ENCODE peak calls at places on chromosome 5, in ten cellular contexts. F is nephron progenitor cell, U is IMR-90, Y is AG04450, K is mesothelial cell of epicardium, W is type B pancreatic cell, V is B cell, R is transverse colon, I is fibroblast of villous mesenchyme, N is A549. M is an unnamed sample.
A peak's percentile ranks its signal among the peaks of the same experiment; 100 is the strongest.

GRCh38 chr5:72166070-72166979 is 59.0 kb downstream of the MAP1B start:
- DNase-seq in N (no peak), V (no peak), W (no peak), F (no peak), K (peak; percentile 74), R (no peak), U (peak; percentile 51), I (peak; percentile 69), Y (no peak), M (no peak)

GRCh38 chr5:87404359-87404758 is 8.4 kb downstream of the CCNH start:
- DNase-seq in U (no peak), K (no peak), F (no peak), I (no peak), Y (no peak), N (no peak), W (no peak), V (no peak), R (no peak), M (no peak)

GRCh38 chr5:174338204-174339010 is 292.9 kb downstream of the NSG2 start:
- DNase-seq in I (no peak), Y (no peak), K (peak; percentile 57), R (no peak), W (no peak), F (no peak), U (no peak), V (no peak), N (no peak), M (no peak)

GRCh38 chr5:170651902-170652301 is 131.6 kb upstream of the GABRP start:
- DNase-seq in N (no peak), F (no peak), U (no peak), K (peak; percentile 9), W (no peak), I (no peak), V (no peak), Y (no peak), R (no peak), M (no peak)

GRCh38 chr5:143161893-143162520 is 241.5 kb downstream of the NR3C1 start:
- DNase-seq in K (no peak), F (no peak), N (no peak), R (peak; percentile 26), I (peak; percentile 91), W (no peak), V (no peak), Y (no peak), U (peak; percentile 89), M (no peak)

GRCh38 chr5:131305906-131306305 is 42.1 kb downstream of the CDC42SE2 start:
- DNase-seq in W (no peak), R (no peak), F (no peak), U (peak; percentile 64), K (no peak), I (peak; percentile 81), N (no peak), Y (no peak), V (no peak), M (no peak)

GRCh38 chr5:61790678-61791077 is 458.6 kb downstream of the ZSWIM6 start:
- DNase-seq in N (no peak), R (peak; percentile 44), V (no peak), U (no peak), K (no peak), F (no peak), W (no peak), Y (no peak), I (no peak), M (peak; percentile 15)

GRCh38 chr5:145025775-145026174 is 809.4 kb downstream of the PRELID2 start:
- DNase-seq in F (no peak), I (no peak), W (no peak), N (no peak), U (no peak), Y (no peak), R (no peak), V (no peak), K (no peak), M (no peak)

GRCh38 chr5:107303163-107303562 is 367.6 kb downstream of the EFNA5 start:
- DNase-seq in K (no peak), F (no peak), N (no peak), U (no peak), W (no peak), R (no peak), V (no peak), I (no peak), Y (no peak), M (no peak)

GRCh38 chr5:41508186-41508585 is 2.2 kb downstream of the PLCXD3 start:
- DNase-seq in N (no peak), R (no peak), I (no peak), U (no peak), F (no peak), K (no peak), V (no peak), W (no peak), Y (no peak), M (no peak)

GRCh38 chr5:160230686-160231527 is 1.6 kb downstream of the FABP6 start:
- DNase-seq in F (no peak), I (no peak), R (no peak), N (no peak), V (no peak), Y (no peak), W (no peak), U (peak; percentile 80), K (no peak), M (peak; percentile 53)

GRCh38 chr5:135232958-135233357 is 166.1 kb downstream of the MACROH2A1 start:
- DNase-seq in Y (no peak), N (no peak), K (no peak), U (no peak), R (no peak), F (no peak), V (no peak), I (no peak), W (no peak), M (no peak)

GRCh38 chr5:178083942-178084341 is 29.4 kb upstream of the N4BP3 start:
- DNase-seq in U (no peak), K (no peak), Y (no peak), F (no peak), V (no peak), R (no peak), N (no peak), I (no peak), W (no peak), M (no peak)

GRCh38 chr5:151285683-151286082 is 17.9 kb downstream of the SLC36A3 start:
- DNase-seq in W (no peak), K (no peak), Y (no peak), R (no peak), F (no peak), N (no peak), U (no peak), I (no peak), V (no peak), M (no peak)

GRCh38 chr5:151281001-151281639 is 22.4 kb downstream of the SLC36A3 start:
- DNase-seq in N (no peak), I (no peak), U (no peak), W (no peak), R (no peak), K (no peak), V (no peak), F (no peak), Y (no peak), M (no peak)

GRCh38 chr5:151283120-151283825 is 20.3 kb downstream of the SLC36A3 start:
- DNase-seq in F (no peak), Y (no peak), V (no peak), I (no peak), W (no peak), K (no peak), U (no peak), R (no peak), N (no peak), M (no peak)

GRCh38 chr5:151286246-151286645 is 17.3 kb downstream of the SLC36A3 start:
- DNase-seq in R (no peak), U (no peak), K (no peak), I (no peak), N (no peak), V (no peak), W (no peak), F (no peak), Y (no peak), M (no peak)

GRCh38 chr5:151284392-151284967 is 19.1 kb downstream of the SLC36A3 start:
- DNase-seq in K (no peak), N (no peak), I (no peak), W (no peak), F (no peak), R (no peak), U (no peak), V (no peak), Y (no peak), M (peak; percentile 16)
- TF ChIP-seq CTCF in K (no peak), N (no peak), I (peak; percentile 28), W (peak; percentile 40), F (no peak), R (no peak), U (peak; percentile 7), V (peak; percentile 32), Y (no peak), M (peak; percentile 29)

GRCh38 chr5:77015938-77016569 is 14.2 kb upstream of the AGGF1 start:
- DNase-seq in U (peak; percentile 69), K (no peak), V (no peak), N (no peak), I (peak; percentile 68), Y (peak; percentile 23), R (no peak), W (no peak), F (no peak), M (no peak)
- TF ChIP-seq CTCF in U (peak; percentile 43), K (peak; percentile 42), V (no peak), N (peak; percentile 64), I (peak; percentile 48), Y (peak; percentile 47), R (peak; percentile 24), W (peak; percentile 58), F (peak; percentile 25), M (peak; percentile 10)

GRCh38 chr5:2856206-2856605 is 104.7 kb upstream of the IRX2 start:
- DNase-seq in N (no peak), U (no peak), R (no peak), V (no peak), K (no peak), W (no peak), I (no peak), Y (no peak), F (no peak), M (no peak)
- TF ChIP-seq CTCF in N (no peak), U (no peak), R (no peak), V (no peak), K (no peak), W (no peak), I (no peak), Y (no peak), F (no peak), M (no peak)

GRCh38 chr5:15285901-15286583 is 213.9 kb upstream of the FBXL7 start:
- DNase-seq in R (no peak), I (peak; percentile 37), N (no peak), U (peak; percentile 85), F (no peak), K (no peak), Y (peak; percentile 26), W (no peak), V (no peak), M (no peak)

GRCh38 chr5:15286659-15287058 is 213.3 kb upstream of the FBXL7 start:
- DNase-seq in I (no peak), U (no peak), V (no peak), Y (no peak), R (no peak), N (no peak), W (no peak), F (no peak), K (no peak), M (no peak)

DNA sequence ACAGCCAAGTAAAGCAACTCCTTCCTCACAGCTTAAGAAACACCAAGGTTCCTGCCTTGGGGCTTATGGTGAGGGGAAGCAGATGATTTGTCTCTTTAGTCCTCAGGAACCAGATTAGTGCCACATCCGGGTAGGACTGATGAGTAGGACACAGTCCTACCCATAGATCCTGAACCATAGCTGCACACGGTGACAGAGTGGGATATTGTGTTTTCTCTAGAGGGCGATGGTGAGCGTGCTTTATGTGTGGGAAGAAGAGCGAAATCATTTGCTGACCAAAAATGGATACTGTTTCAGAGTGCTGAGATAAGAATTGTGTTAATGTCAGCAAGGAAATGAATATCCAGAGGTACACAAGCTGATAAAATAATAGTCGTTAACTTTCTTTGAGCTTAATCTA is 209.0 kb upstream of the FBXL7 start:
- DNase-seq in V (no peak), K (no peak), F (no peak), U (no peak), R (no peak), W (no peak), Y (no peak), N (no peak), I (no peak), M (no peak)
- TF ChIP-seq CTCF in V (no peak), K (no peak), F (no peak), U (no peak), R (no peak), W (no peak), Y (no peak), N (no peak), I (no peak), M (no peak)

M was measured in GM13976.